ENCODE peak calls at places on chromosomes 11 and 22, in nine cellular contexts. C is astrocyte of the hippocampus; D is stimulated activated CD4-positive, alpha-beta T cell treated with anti-CD3 and anti-CD28 coated beads, Interleukin-12 subunit alpha, Interleukin-12 subunit beta, amount 100 ng/mL, for 24 hours; R is GM06990; V is neural crest cell; Z is sciatic nerve; K is upper lobe of right lung; G is mammary epithelial cell; N is T-helper 2 cell. T is an unnamed sample.

GRCh38 chr11:61803889-61804647 is 11.4 kb downstream of the FEN1 start:
- DNase-seq in C (peak), D (no peak), R (no peak), V (no peak), Z (no peak), K (no peak), G (no peak), N (no peak), T (no peak)

GRCh38 chr22:19761500-19762314 is 1.1 kb downstream of the TBX1 start:
- DNase-seq in C (peak), D (no peak), R (no peak), V (no peak), Z (no peak), K (no peak), G (no peak), N (no peak), T (no peak)

GRCh38 chr22:24834845-24835570 is 29.0 kb downstream of the SGSM1 start:
- DNase-seq in C (no peak), D (no peak), R (no peak), V (no peak), Z (no peak), K (no peak), G (peak), N (no peak), T (no peak)

GRCh38 chr22:25113316-25113721 is 86.3 kb upstream of the CRYBB3 start:
- DNase-seq in C (peak), D (no peak), R (no peak), V (no peak), Z (no peak), K (peak), G (peak), N (no peak), T (no peak)

GRCh38 chr11:111775024-111775710 is 9.0 kb upstream of the PPP2R1B start:
- DNase-seq in C (peak), D (no peak), R (no peak), V (no peak), Z (no peak), K (no peak), G (no peak), N (no peak), T (no peak)

GRCh38 chr11:65745049-65745448 is 24.5 kb upstream of the RNASEH2C start:
- DNase-seq in C (no peak), D (no peak), R (no peak), V (no peak), Z (no peak), K (no peak), G (no peak), N (no peak), T (peak)

GRCh38 chr11:96339704-96340554 is 3.1 kb downstream of the MAML2 start:
- DNase-seq in C (peak), D (no peak), R (no peak), V (no peak), Z (no peak), K (no peak), G (no peak), N (no peak), T (no peak)

GRCh38 chr11:14054708-14055107 is 92.2 kb downstream of the SPON1 start:
- DNase-seq in C (no peak), D (no peak), R (no peak), V (no peak), Z (no peak), K (no peak), G (peak), N (no peak), T (no peak)

GRCh38 chr22:17390087-17390486 is 20.8 kb downstream of the CECR2 start:
- DNase-seq in C (no peak), D (no peak), R (no peak), V (no peak), Z (no peak), K (no peak), G (no peak), N (no peak), T (no peak)

GRCh38 chr11:70201876-70202861 is 927 bp upstream of the FADD start:
- DNase-seq in C (no peak), D (no peak), R (no peak), V (no peak), Z (no peak), K (no peak), G (no peak), N (no peak), T (no peak)

GRCh38 chr22:37848587-37849088 is 581 bp upstream of the EIF3L start:
- DNase-seq in C (peak), D (no peak), R (peak), V (no peak), Z (no peak), K (no peak), G (peak), N (no peak), T (no peak)

GRCh38 chr11:70871881-70872280 is 380.5 kb downstream of the SHANK2 start:
- DNase-seq in C (peak), D (no peak), R (no peak), V (no peak), Z (no peak), K (no peak), G (no peak), N (no peak), T (no peak)

GRCh38 chr22:17954860-17955587 is 69.3 kb downstream of the MICAL3 start:
- DNase-seq in C (no peak), D (no peak), R (no peak), V (no peak), Z (peak), K (no peak), G (no peak), N (no peak), T (no peak)

GRCh38 chr22:29581799-29582198 is 886 bp upstream of the NIPSNAP1 start:
- DNase-seq in C (no peak), D (no peak), R (no peak), V (no peak), Z (no peak), K (no peak), G (peak), N (no peak), T (no peak)

GRCh38 chr11:74672956-74673895 is 58.0 kb downstream of the CHRDL2 start:
- DNase-seq in C (peak), D (no peak), R (no peak), V (no peak), Z (peak), K (no peak), G (peak), N (no peak), T (peak)

GRCh38 chr11:78453140-78453935 is 35.7 kb upstream of the GAB2 start:
- DNase-seq in C (peak), D (no peak), R (no peak), V (no peak), Z (no peak), K (no peak), G (no peak), N (no peak), T (no peak)

GRCh38 chr11:102111787-102112653 is 1.8 kb downstream of the YAP1 start:
- DNase-seq in C (peak), D (no peak), R (no peak), V (no peak), Z (peak), K (no peak), G (peak), N (no peak), T (no peak)

GRCh38 chr22:29003975-29004646 is 57.5 kb downstream of the C22orf31 start:
- DNase-seq in C (peak), D (no peak), R (no peak), V (no peak), Z (no peak), K (no peak), G (peak), N (no peak), T (no peak)

GRCh38 chr11:85310479-85310878 is 316.7 kb downstream of the DLG2 start:
- DNase-seq in C (no peak), D (no peak), R (no peak), V (no peak), Z (no peak), K (no peak), G (no peak), N (no peak), T (no peak)

GRCh38 chr11:102288745-102289083 is 28.6 kb upstream of the BIRC3 start:
- DNase-seq in C (no peak), D (no peak), R (no peak), V (no peak), Z (no peak), K (no peak), G (no peak), N (no peak), T (no peak)

GRCh38 chr22:21051836-21052400 is 6.2 kb downstream of the LRRC74B start:
- DNase-seq in C (no peak), D (no peak), R (no peak), V (no peak), Z (no peak), K (no peak), G (no peak), N (no peak), T (no peak)

GRCh38 chr11:93049740-93050139 is 80.3 kb downstream of the MTNR1B start:
- DNase-seq in C (no peak), D (no peak), R (no peak), V (no peak), Z (no peak), K (no peak), G (no peak), N (no peak), T (no peak)

GRCh38 chr11:119352857-119353260 is 6.4 kb upstream of the MFRP start:
- DNase-seq in C (peak), D (no peak), R (no peak), V (no peak), Z (no peak), K (no peak), G (no peak), N (no peak), T (no peak)